ENCODE peak calls at places on chromosomes 1 and 21, in five cellular contexts. H, S, T, W and L are unnamed samples.
A peak's percentile ranks its signal among the peaks of the same experiment; 100 is the strongest.

GRCh38 chr1:19032413-19032695 is 75.9 kb upstream of the IFFO2 start:
- DNase-seq in W (no peak), T (no peak), H (peak; percentile 39), S (no peak), L (no peak)

GRCh38 chr1:162136760-162137537 is 67.5 kb downstream of the NOS1AP start:
- DNase-seq in H (peak; percentile 60), T (no peak), W (peak; percentile 82), S (peak; percentile 65), L (no peak)

GRCh38 chr1:5725855-5726585 is 266.2 kb downstream of the NPHP4 start:
- DNase-seq in T (no peak), S (no peak), H (peak; percentile 11), W (no peak), L (no peak)

GRCh38 chr21:33025471-33026298 is at the start of gene OLIG2:
- DNase-seq in H (no peak), T (no peak), S (no peak), W (no peak), L (no peak)

GRCh38 chr1:46152021-46152420 is 19.6 kb upstream of the PIK3R3 start:
- DNase-seq in S (no peak), W (peak; percentile 45), H (no peak), T (no peak), L (peak; percentile 33)

GRCh38 chr1:217048104-217048707 is 325.0 kb upstream of the ESRRG start:
- DNase-seq in H (peak; percentile 46), T (no peak), W (peak; percentile 21), S (peak; percentile 27), L (peak; percentile 37)

GRCh38 chr1:173590557-173590956 is 12.3 kb downstream of the SLC9C2 start:
- DNase-seq in T (no peak), H (no peak), S (peak; percentile 20), W (peak; percentile 4), L (no peak)

GRCh38 chr1:94543893-94544635 is 2.5 kb upstream of the F3 start:
- DNase-seq in T (no peak), H (no peak), S (no peak), W (peak; percentile 72), L (no peak)

GRCh38 chr1:164472841-164473240 is 86.1 kb upstream of the PBX1 start:
- DNase-seq in T (no peak), W (no peak), S (no peak), H (no peak), L (no peak)

GRCh38 chr1:226809785-226810571 is 60.4 kb upstream of the PSEN2 start:
- DNase-seq in W (no peak), H (no peak), S (no peak), T (no peak), L (no peak)

GRCh38 chr1:27568247-27569087 is 35.5 kb downstream of the AHDC1 start:
- DNase-seq in T (peak; percentile 98), S (peak; percentile 93), H (peak; percentile 98), W (peak; percentile 96), L (peak; percentile 93)

GRCh38 chr1:89804646-89805237 is 16.1 kb upstream of the LRRC8D start:
- DNase-seq in T (peak; percentile 74), H (peak; percentile 95), S (peak; percentile 84), W (peak; percentile 92), L (peak; percentile 91)

GRCh38 chr1:239802275-239802674 is 289.4 kb upstream of the FMN2 start:
- DNase-seq in W (no peak), H (no peak), S (no peak), T (no peak), L (no peak)

GRCh38 chr1:162016616-162017015 is 7.1 kb downstream of the OLFML2B start:
- DNase-seq in S (no peak), W (no peak), T (no peak), H (no peak), L (no peak)

GRCh38 chr1:185373813-185374524 is 56.9 kb upstream of the IVNS1ABP start:
- DNase-seq in T (no peak), W (peak; percentile 9), H (no peak), S (no peak), L (no peak)

GRCh38 chr21:42777757-42778344 is 101.5 kb downstream of the WDR4 start:
- DNase-seq in H (peak; percentile 77), T (no peak), S (no peak), W (no peak), L (peak; percentile 48)

GRCh38 chr1:107141491-107142369 is 891 bp downstream of the NTNG1 start:
- DNase-seq in W (peak; percentile 64), T (no peak), H (no peak), S (peak; percentile 36), L (peak; percentile 26)

GRCh38 chr1:248858096-248858890 is 592 bp downstream of the ZNF692 start:
- DNase-seq in S (peak; percentile 59), H (peak; percentile 75), W (peak; percentile 70), T (peak; percentile 80), L (peak; percentile 75)

GRCh38 chr1:248872752-248873408 is 14.0 kb upstream of the ZNF692 start:
- DNase-seq in T (peak; percentile 45), S (peak; percentile 93), W (peak; percentile 71), H (peak; percentile 79), L (peak; percentile 79)

GRCh38 chr1:207965602-207966387 is 54.9 kb upstream of the CD34 start:
- DNase-seq in W (no peak), S (no peak), H (no peak), T (no peak), L (no peak)

GRCh38 chr1:226798427-226799411 is 59.6 kb upstream of the ITPKB start:
- DNase-seq in H (peak; percentile 89), T (no peak), S (no peak), W (no peak), L (peak; percentile 87)

GRCh38 chr1:188261849-188262248 is 1433.1 kb downstream of the PLA2G4A start:
- DNase-seq in H (no peak), W (no peak), T (no peak), S (no peak), L (no peak)

GRCh38 chr1:35476099-35476674 is 81.0 kb downstream of the KIAA0319L start:
- DNase-seq in H (no peak), S (no peak), T (no peak), W (no peak), L (no peak)

GRCh38 chr1:232725303-232726047 is 79.7 kb upstream of the MAP10 start:
- DNase-seq in W (no peak), T (no peak), H (no peak), S (peak; percentile 27), L (no peak)

GRCh38 chr1:108117908-108118902 is 81.9 kb downstream of the SLC25A24 start:
- DNase-seq in W (peak; percentile 15), T (no peak), H (no peak), S (no peak), L (no peak)

GRCh38 chr21:29098156-29098555 is 24.7 kb upstream of the CCT8 start:
- DNase-seq in W (no peak), H (no peak), S (no peak), T (no peak), L (no peak)

DNA sequence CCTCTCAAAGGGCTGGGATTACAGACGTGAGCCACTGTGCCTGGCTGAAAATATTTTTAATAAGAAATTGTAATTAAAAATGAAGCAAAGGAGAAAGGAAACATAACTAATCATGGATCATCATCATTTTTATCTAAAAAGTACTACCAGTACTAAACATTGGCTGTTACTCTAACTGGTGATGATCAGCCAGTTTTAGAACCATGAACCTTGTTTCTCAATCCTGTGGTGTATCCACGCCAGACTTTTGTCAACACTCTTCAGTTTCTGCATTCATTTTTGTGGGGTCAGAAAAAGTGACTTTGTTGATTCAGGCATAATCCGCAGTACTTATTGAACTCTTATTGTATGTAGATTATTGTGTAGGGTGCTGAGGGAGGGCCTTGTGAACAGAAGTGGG is 52.3 kb downstream of the VPS13D start:
- DNase-seq in H (no peak), S (no peak), T (no peak), W (no peak), L (no peak)
- H3K4me3 ChIP-seq in H (no peak overlapping the region), S (no peak overlapping the region), T (no peak overlapping the region), W (no peak overlapping the region), L (no peak overlapping the region)

DNA sequence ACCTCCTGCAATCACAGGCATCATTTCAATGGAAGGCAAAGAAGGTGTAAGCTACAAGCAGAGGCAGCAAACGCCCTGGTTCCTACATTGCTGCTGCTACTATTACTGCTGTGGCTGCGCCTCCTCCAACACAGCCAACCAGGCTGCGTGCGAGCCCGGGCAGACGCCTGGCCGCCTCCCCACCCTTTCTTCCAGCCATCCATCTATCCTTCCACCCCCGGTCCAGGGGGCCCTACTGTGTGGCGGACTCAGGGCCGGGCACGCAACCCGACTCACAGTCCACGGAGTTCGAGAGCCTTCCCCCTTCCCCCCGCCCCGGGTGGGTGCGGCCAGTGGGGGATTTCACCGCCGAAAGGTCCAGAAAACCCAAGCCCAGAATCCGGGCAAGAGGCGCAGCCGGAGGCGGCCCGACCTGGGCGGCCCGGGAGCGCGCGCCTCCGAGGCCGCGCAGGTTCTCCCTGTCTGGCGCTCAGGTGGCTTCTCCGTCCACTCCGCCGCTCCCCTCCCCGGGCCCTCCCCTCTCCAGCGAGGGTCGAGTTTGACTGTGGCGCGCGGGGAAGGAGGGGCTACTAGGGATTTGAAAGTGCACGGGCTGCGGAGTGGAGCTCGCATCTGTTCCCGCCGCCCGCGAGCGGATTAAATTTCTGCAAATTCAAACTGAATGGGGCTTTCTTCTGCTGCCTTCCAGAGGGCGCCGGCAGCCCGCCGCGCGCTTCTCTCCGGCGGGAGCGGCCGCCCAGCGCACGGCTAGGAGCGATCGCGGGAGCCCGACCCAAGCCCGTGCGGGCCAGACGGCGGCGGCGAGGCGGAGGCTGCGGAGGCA is at the start of gene HUNK:
- DNase-seq in T (peak; percentile 75), H (peak; percentile 54), W (peak; percentile 44), S (peak; percentile 28), L (peak; percentile 3)
- TF ChIP-seq CTCF in T (no peak), H (no peak), W (no peak), S (no peak), L (no peak)

DNA sequence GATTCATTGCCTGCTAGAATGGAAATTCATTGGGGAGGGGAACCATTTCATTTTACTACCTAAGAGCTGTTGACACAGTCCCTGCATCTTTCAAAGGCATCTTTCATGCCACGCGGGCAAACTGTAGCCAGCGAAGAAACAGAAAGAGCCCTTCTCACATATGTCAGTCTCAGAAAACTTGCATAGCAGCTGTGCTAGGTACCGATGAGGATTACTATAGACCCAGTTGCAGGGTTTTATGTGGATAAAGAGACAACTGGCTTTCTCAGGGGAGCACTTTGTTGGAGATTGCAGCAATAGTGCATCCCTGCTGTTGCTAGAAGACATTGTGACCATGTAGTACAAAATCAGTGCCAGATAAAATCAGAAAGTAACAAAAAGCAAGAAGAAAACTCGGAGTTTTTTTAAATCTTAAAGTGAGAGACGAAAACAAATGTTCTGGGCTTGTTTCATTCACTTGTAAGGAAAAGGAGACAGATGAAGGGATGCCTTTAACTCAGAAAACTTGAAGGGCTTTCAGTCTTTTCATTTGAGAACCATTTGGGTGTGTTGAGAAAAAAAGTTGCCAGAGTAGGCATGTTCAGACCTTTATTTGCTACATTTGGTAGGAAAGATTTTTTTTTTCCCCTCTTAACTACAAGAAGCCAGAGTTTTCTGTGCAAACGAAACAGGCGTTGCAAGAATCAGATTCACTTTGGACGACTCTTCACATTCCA is 804.1 kb downstream of the USP25 start:
- DNase-seq in H (no peak), T (no peak), W (no peak), S (no peak), L (no peak)
- H3K4me3 ChIP-seq in H (no peak overlapping the region), T (peak overlapping the region; percentile 34), W (no peak overlapping the region), S (peak overlapping the region; percentile 59), L (no peak overlapping the region)

GRCh38 chr1:63324779-63325119 is 2.4 kb downstream of the FOXD3 start:
- DNase-seq in S (no peak), T (no peak), W (no peak), H (no peak), L (no peak)

GRCh38 chr1:63322248-63322943 is at the start of gene FOXD3:
- DNase-seq in H (peak; percentile 79), T (peak; percentile 50), S (peak; percentile 74), W (peak; percentile 46), L (peak; percentile 71)

GRCh38 chr1:63321788-63322247 is 549 bp upstream of the FOXD3 start:
- DNase-seq in S (no peak), T (no peak), H (no peak), W (no peak), L (peak; percentile 56)

GRCh38 chr1:63323866-63324778 is 1.8 kb downstream of the FOXD3 start:
- DNase-seq in T (no peak), H (no peak), W (no peak), S (peak; percentile 5), L (no peak)

GRCh38 chr1:63322944-63323865 is 838 bp downstream of the FOXD3 start:
- DNase-seq in H (peak; percentile 58), W (no peak), T (no peak), S (peak; percentile 69), L (peak; percentile 26)
- TF ChIP-seq CTCF in H (no peak), W (no peak), T (no peak), S (peak; percentile 9), L (no peak)